ENCODE peak calls at places on chromosomes 6 and 20, in four cellular contexts. A, X, G and P are unnamed samples.

GRCh38 chr20:50328996-50329898 is 138.6 kb downstream of the CEBPB start:
- DNase-seq in A (no peak), X (no peak), G (no peak), P (no peak)

GRCh38 chr20:53138454-53139291 is 166.5 kb downstream of the TSHZ2 start:
- DNase-seq in A (no peak), X (no peak), G (no peak), P (no peak)

GRCh38 chr6:154861825-154862224 is 128.6 kb downstream of the SCAF8 start:
- DNase-seq in A (no peak), X (no peak), G (no peak), P (peak; percentile 55)

GRCh38 chr20:47175501-47175900 is 181.0 kb downstream of the ZMYND8 start:
- DNase-seq in A (no peak), X (no peak), G (no peak), P (no peak)

GRCh38 chr20:199996-200395 is 10.5 kb upstream of the DEFB128 start:
- DNase-seq in A (peak; percentile 80), X (no peak), G (no peak), P (no peak)

GRCh38 chr6:56357616-56358373 is 110.4 kb upstream of the COL21A1 start:
- DNase-seq in A (peak; percentile 80), X (no peak), G (no peak), P (no peak)

GRCh38 chr6:159075506-159076100 is 30.8 kb upstream of the TAGAP start:
- DNase-seq in A (no peak), X (no peak), G (no peak), P (peak; percentile 22)

GRCh38 chr6:16239090-16239797 is 857 bp downstream of the GMPR start:
- DNase-seq in A (peak; percentile 14), X (peak; percentile 59), G (peak; percentile 37), P (peak; percentile 50)

GRCh38 chr6:150169609-150170008 is 26.8 kb downstream of the PPP1R14C start:
- DNase-seq in A (peak; percentile 92), X (no peak), G (no peak), P (peak; percentile 53)

GRCh38 chr6:62714112-62714511 is 428.1 kb upstream of the KHDRBS2 start:
- DNase-seq in A (no peak), X (no peak), G (no peak), P (no peak)

GRCh38 chr6:138776659-138777058 is 3.1 kb downstream of the CCDC28A start:
- DNase-seq in A (no peak), X (no peak), G (no peak), P (no peak)

GRCh38 chr6:158564243-158565121 is 4.6 kb downstream of the TMEM181 start:
- DNase-seq in A (no peak), X (no peak), G (no peak), P (no peak)

GRCh38 chr20:31605902-31606677 is 1.0 kb downstream of the ID1 start:
- DNase-seq in A (peak; percentile 12), X (no peak), G (no peak), P (no peak)

GRCh38 chr6:36269834-36270705 is at the start of gene PNPLA1:
- DNase-seq in A (peak; percentile 77), X (no peak), G (no peak), P (no peak)

GRCh38 chr6:160931378-160932343 is 59.9 kb upstream of the MAP3K4 start:
- DNase-seq in A (no peak), X (no peak), G (no peak), P (no peak)

DNA sequence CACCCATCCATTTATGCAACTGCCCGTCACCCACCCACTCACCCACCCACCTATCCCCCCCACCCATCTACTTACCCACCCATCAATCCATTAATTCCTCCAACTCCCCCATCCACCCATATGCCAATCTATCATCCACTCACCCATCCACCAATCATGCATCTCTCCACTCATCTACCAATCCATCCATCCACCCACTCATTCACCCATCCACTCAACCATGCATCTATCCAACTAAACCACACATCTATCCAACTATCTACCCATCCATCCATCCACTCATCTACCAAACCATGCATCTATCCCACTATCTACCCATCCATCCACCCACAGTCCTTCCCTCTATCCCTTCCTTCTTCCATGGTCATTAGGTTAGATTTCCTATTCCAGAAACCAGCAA is 43.0 kb downstream of the ARHGAP40 start:
- DNase-seq in A (no peak), X (no peak), G (no peak), P (no peak)
- TF ChIP-seq CTCF in A (no peak), X (no peak), G (no peak), P (no peak)

GRCh38 chr20:22586645-22587310 is 2.4 kb upstream of the FOXA2 start:
- DNase-seq in A (no peak), X (no peak), G (peak; percentile 72), P (peak; percentile 34)
- TF ChIP-seq EZH2 in A (no peak), X (no peak), G (no peak), P (no peak)

DNA sequence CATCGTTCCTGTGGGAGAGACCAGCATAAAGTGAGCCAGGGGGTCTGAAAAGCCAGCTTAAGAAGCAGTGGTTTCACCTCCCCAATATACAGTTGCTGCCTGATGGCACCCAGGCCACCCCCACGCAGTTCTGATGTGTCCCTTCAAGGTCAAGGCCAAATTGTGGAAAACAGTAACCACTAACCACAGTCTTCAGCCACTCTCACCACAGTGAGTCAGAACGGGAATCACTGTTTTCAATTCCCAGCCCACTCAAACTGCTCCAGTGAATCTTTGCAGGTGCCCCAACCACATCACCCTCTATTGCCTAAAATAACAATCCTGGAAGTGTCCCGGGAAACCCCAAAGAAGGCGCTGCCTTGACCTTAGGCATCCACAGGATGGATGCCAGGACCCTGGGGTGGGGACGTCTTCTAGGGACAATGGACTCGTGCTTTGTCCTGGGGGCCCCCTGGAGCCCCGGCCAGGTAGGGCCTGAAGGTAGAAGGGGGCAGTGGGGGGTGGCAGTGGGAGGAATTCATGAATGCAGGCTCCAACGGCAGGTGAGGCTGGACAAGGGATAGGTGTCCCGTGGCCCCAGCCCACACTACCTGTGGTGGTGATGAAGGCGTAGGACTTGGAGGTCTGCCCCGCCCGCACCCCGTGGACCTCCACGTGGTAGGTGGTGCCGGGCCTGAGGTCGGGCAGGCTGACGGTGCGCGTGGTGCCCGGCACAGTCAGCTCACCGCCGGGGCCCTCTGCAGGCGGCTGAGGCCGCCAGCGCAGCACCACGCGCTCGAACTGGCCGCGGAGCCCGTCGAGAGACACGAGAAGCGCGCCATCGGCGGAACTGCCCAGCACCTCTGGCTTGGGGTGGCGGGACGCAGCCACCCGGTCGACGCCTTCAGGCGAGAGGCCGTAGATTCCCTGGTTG is 22.2 kb downstream of the TNXB start:
- DNase-seq in A (peak; percentile 77), X (peak; percentile 31), G (no peak), P (peak; percentile 29)
- H3K4me3 ChIP-seq in A (no peak overlapping the region), X (no peak overlapping the region), G (no peak overlapping the region), P (no peak overlapping the region)

DNA sequence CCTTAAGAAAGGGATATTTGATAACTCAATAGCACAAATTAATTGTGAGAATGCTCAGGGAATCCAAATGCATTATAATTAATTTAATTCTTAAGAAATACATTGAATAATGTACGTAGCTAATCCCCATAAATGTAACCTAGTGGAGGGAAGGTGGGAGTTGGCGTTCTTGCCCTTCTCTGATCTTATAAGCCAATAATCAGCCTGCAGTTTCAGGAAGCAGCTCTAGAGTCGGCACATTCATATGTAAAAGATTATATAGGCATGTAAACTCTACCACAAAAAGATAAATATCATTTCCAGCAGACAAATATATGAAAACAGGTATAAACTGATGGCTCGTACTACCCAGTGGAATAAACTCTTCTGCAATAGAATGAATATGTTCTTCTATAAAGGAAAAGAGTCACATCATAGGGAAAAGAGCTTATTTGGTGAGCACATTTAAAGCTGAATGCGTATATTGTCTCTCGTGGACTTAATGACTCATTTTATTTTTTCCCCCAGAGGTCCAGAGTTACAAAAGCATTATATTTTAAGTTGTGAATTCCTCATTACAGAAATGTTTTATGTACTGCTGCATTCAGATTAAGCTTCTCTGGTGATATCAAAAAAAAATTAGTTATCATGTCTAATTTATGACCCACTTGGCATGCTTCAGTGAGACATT is 112.2 kb downstream of the TFAP2A start:
- DNase-seq in A (no peak), X (no peak), G (no peak), P (peak; percentile 67)
- TF ChIP-seq CTCF in A (no peak), X (no peak), G (no peak), P (no peak)